ENCODE peak calls at places on chromosome 2, in nine cellular contexts. M is activated T-cell treated with anti-CD3 and anti-CD28 coated beads for 1 hour; A is endothelial cell; U is neural progenitor cell; H is GM13976; I is activated effector memory CD4-positive, alpha-beta T cell treated with Interleukin-2 at 50 U/mL for 16 hours; D is RWPE1; R is stimulated activated CD4-positive, alpha-beta T cell treated with anti-CD3 and anti-CD28 coated beads, Interleukin-2, amount 100 ng/mL, for 48 hours; V is fibroblast of the aortic adventitia. Y is an unnamed sample.

GRCh38 chr2:130720036-130720435 is 8.8 kb upstream of the GPR148 start:
- DNase-seq in M (no peak), A (no peak), U (no peak), H (no peak), I (no peak), D (peak), R (no peak), V (no peak), Y (no peak)

GRCh38 chr2:160308476-160308875 is 108.4 kb upstream of the ITGB6 start:
- DNase-seq in M (no peak), A (no peak), U (no peak), H (no peak), I (no peak), D (no peak), R (no peak), V (no peak), Y (no peak)

GRCh38 chr2:122079844-122080243 is 324.4 kb downstream of the TSN start:
- DNase-seq in M (no peak), A (no peak), U (no peak), H (no peak), I (no peak), D (no peak), R (no peak), V (no peak), Y (no peak)

GRCh38 chr2:158756976-158757375 is 38.1 kb upstream of the DAPL1 start:
- DNase-seq in M (no peak), A (no peak), U (no peak), H (no peak), I (no peak), D (peak), R (no peak), V (no peak), Y (no peak)

GRCh38 chr2:157898591-157898996 is 22.5 kb upstream of the ACVR1 start:
- DNase-seq in M (peak), A (no peak), U (no peak), H (no peak), I (peak), D (peak), R (peak), V (peak), Y (peak)

GRCh38 chr2:84905181-84906107 is at the start of gene TMSB10:
- DNase-seq in M (peak), A (peak), U (peak), H (peak), I (peak), D (peak), R (peak), V (peak), Y (peak)

GRCh38 chr2:231189571-231190495 is 8.6 kb upstream of the ARMC9 start:
- DNase-seq in M (no peak), A (no peak), U (peak), H (peak), I (no peak), D (no peak), R (no peak), V (peak), Y (no peak)

GRCh38 chr2:180519276-180519675 is 461.1 kb upstream of the UBE2E3 start:
- DNase-seq in M (no peak), A (no peak), U (no peak), H (no peak), I (no peak), D (peak), R (no peak), V (peak), Y (no peak)

GRCh38 chr2:51247252-51247651 is 215.3 kb upstream of the NRXN1 start:
- DNase-seq in M (no peak), A (no peak), U (no peak), H (no peak), I (no peak), D (no peak), R (no peak), V (no peak), Y (no peak)

GRCh38 chr2:61091485-61091884 is 25.8 kb downstream of the SANBR start:
- DNase-seq in M (no peak), A (no peak), U (no peak), H (no peak), I (no peak), D (no peak), R (no peak), V (no peak), Y (no peak)

GRCh38 chr2:25367296-25367695 is 25.6 kb upstream of the DNMT3A start:
- DNase-seq in M (no peak), A (no peak), U (no peak), H (no peak), I (no peak), D (no peak), R (no peak), V (no peak), Y (no peak)

GRCh38 chr2:72062336-72062735 is 85.3 kb downstream of the CYP26B1 start:
- DNase-seq in M (no peak), A (no peak), U (no peak), H (no peak), I (no peak), D (no peak), R (no peak), V (no peak), Y (no peak)

GRCh38 chr2:233152541-233152940 is 92.4 kb downstream of the INPP5D start:
- DNase-seq in M (no peak), A (no peak), U (no peak), H (no peak), I (no peak), D (no peak), R (no peak), V (peak), Y (peak)

GRCh38 chr2:158795110-158795924 is at the start of gene DAPL1:
- DNase-seq in M (no peak), A (no peak), U (peak), H (no peak), I (no peak), D (no peak), R (no peak), V (no peak), Y (no peak)

Y was measured in pons.